ENCODE peak calls at places on chromosomes 12 and 14, in eight cellular contexts. B, M, P, W, R, J, L and X are unnamed samples.

GRCh38 chr14:41389355-41389754 is 217.3 kb upstream of the LRFN5 start:
- DNase-seq in B (no peak), M (no peak), P (no peak), W (no peak), R (no peak), J (no peak), L (no peak), X (no peak)

GRCh38 chr12:126663304-126664094 is 1598.3 kb downstream of the AACS start:
- DNase-seq in B (no peak), M (no peak), P (peak; percentile 27), W (no peak), R (no peak), J (peak; percentile 2), L (no peak), X (peak; percentile 61)

GRCh38 chr12:45660330-45660729 is 69.2 kb upstream of the ARID2 start:
- DNase-seq in B (peak; percentile 19), M (no peak), P (no peak), W (no peak), R (no peak), J (no peak), L (no peak), X (no peak)

GRCh38 chr12:104720346-104721064 is 237.6 kb downstream of the SLC41A2 start:
- DNase-seq in B (no peak), M (no peak), P (no peak), W (no peak), R (no peak), J (no peak), L (peak; percentile 91), X (no peak)

GRCh38 chr14:47009615-47010014 is 358.0 kb upstream of the RPL10L start:
- DNase-seq in B (no peak), M (no peak), P (no peak), W (no peak), R (no peak), J (no peak), L (no peak), X (no peak)

GRCh38 chr14:72638021-72638420 is 255.9 kb downstream of the DPF3 start:
- DNase-seq in B (no peak), M (no peak), P (no peak), W (no peak), R (no peak), J (no peak), L (no peak), X (peak; percentile 41)

GRCh38 chr12:47280543-47281330 is 201.0 kb upstream of the AMIGO2 start:
- DNase-seq in B (no peak), M (no peak), P (no peak), W (no peak), R (no peak), J (no peak), L (no peak), X (no peak)

GRCh38 chr12:8687846-8688601 is 9.8 kb upstream of the RIMKLB start:
- DNase-seq in B (no peak), M (peak; percentile 59), P (peak; percentile 69), W (no peak), R (no peak), J (peak; percentile 80), L (no peak), X (peak; percentile 36)

GRCh38 chr12:93778306-93778705 is 101.1 kb downstream of the CRADD start:
- DNase-seq in B (peak; percentile 60), M (peak; percentile 60), P (no peak), W (no peak), R (no peak), J (no peak), L (no peak), X (no peak)

GRCh38 chr12:46265102-46265501 is 3.7 kb downstream of the SLC38A1 start:
- DNase-seq in B (no peak), M (no peak), P (no peak), W (no peak), R (no peak), J (no peak), L (no peak), X (no peak)

GRCh38 chr12:2523317-2523716 is 271.5 kb upstream of the FKBP4 start:
- DNase-seq in B (no peak), M (no peak), P (no peak), W (no peak), R (no peak), J (no peak), L (no peak), X (no peak)

GRCh38 chr14:36271222-36271621 is 49.2 kb downstream of the MBIP start:
- DNase-seq in B (no peak), M (peak; percentile 38), P (peak; percentile 28), W (no peak), R (no peak), J (peak; percentile 24), L (no peak), X (no peak)

GRCh38 chr14:69069020-69069421 is 83.9 kb downstream of the DCAF5 start:
- DNase-seq in B (no peak), M (no peak), P (no peak), W (no peak), R (no peak), J (no peak), L (no peak), X (peak; percentile 26)